ENCODE peak calls at places on chromosomes 13 and 19, in seven cellular contexts. J is BJ, Q is H9, N is neural crest cell, T is fibroblast of lung, U is fibroblast of mammary gland, E is RWPE1. H is an unnamed sample.

GRCh38 chr13:103178986-103179695 is 112.9 kb upstream of the SLC10A2 start:
- DNase-seq in U (no peak), N (no peak), Q (no peak), J (no peak), E (no peak), T (no peak), H (no peak)

GRCh38 chr13:20776751-20777150 is 3.0 kb upstream of the EEF1AKMT1 start:
- DNase-seq in T (no peak), N (no peak), J (no peak), U (no peak), Q (no peak), E (no peak), H (no peak)

GRCh38 chr13:33322965-33323668 is 37.6 kb upstream of the STARD13 start:
- DNase-seq in J (no peak), N (no peak), Q (no peak), U (no peak), E (no peak), T (no peak), H (no peak)

GRCh38 chr19:11574689-11575088 is 2.8 kb downstream of the ACP5 start:
- DNase-seq in N (no peak), J (no peak), Q (no peak), T (no peak), U (no peak), E (no peak), H (no peak)

GRCh38 chr13:113305208-113305607 is 8.2 kb downstream of the LAMP1 start:
- DNase-seq in E (peak), U (peak), N (no peak), T (peak), J (no peak), Q (no peak), H (peak)

GRCh38 chr13:99042851-99043250 is 65.0 kb upstream of the DOCK9 start:
- DNase-seq in T (no peak), Q (no peak), U (no peak), J (no peak), E (no peak), N (no peak), H (no peak)

GRCh38 chr13:30679483-30680330 is 55.6 kb upstream of the ALOX5AP start:
- DNase-seq in J (no peak), E (peak), N (no peak), T (peak), Q (peak), U (peak), H (peak)

GRCh38 chr19:45779231-45780145 is 2.8 kb downstream of the DMPK start:
- DNase-seq in T (no peak), U (peak), E (peak), Q (peak), J (no peak), N (peak), H (peak)

GRCh38 chr13:61410669-61411297 is 4.9 kb downstream of the PCDH20 start:
- DNase-seq in J (no peak), T (peak), U (peak), N (no peak), Q (no peak), E (peak), H (peak)

GRCh38 chr13:44816701-44817684 is 172.3 kb downstream of the NUFIP1 start:
- DNase-seq in Q (no peak), E (peak), J (no peak), U (peak), N (no peak), T (no peak), H (peak)
- TF ChIP-seq CTCF in Q (no peak), E (no peak), J (no peak), U (no peak), N (no peak), T (no peak), H (no peak)

GRCh38 chr19:35084078-35084762 is 31.4 kb upstream of the FXYD3 start:
- DNase-seq in E (no peak), U (no peak), T (no peak), N (no peak), J (no peak), Q (no peak), H (no peak)
- TF ChIP-seq CTCF in E (no peak), U (no peak), T (no peak), N (no peak), J (no peak), Q (no peak), H (no peak)

DNA sequence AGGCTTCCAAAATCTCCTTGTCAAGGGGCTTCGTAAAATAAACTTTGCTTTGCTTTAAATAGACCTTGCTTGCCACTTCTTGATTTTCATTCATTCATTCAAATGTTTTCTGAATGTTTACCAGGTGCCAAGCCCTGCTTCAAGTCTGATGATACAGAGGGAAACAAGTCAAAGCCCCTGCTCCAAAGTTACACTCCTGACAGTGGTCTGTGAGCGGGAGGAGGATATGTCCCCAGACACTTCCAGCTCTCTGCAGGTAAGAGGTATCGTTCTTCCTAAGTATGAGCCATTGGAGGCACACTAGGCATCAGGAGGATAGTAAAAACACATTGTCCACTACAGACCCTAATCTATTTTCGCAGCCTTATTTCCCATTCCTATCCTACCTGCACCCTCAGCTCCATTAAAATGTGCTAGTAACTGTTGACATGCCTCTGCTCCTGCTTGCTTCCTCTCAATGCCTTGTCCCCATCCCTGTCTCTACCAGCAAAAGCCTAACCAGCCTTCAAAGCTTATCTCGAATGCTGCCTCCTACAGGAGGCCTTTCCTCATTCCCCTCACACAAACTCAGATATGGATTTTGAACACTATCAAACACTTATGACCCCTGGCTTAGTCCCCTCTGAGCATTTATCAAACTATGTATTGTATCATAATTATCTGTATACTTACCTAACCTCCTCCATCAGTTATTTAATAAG is 6.2 kb upstream of the WBP4 start:
- DNase-seq in E (no peak), U (no peak), N (no peak), J (no peak), T (no peak), Q (no peak), H (no peak)
- TF ChIP-seq CTCF in E (no peak), U (peak), N (peak), J (peak), T (peak), Q (peak), H (no peak)

GRCh38 chr13:46712524-46712923 is 84.4 kb downstream of the ESD start:
- DNase-seq in J (no peak), Q (no peak), N (no peak), E (no peak), T (no peak), U (no peak), H (no peak)
- TF ChIP-seq CTCF in J (peak), Q (peak), N (no peak), E (no peak), T (no peak), U (no peak), H (no peak)

GRCh38 chr19:47848871-47849473 is 10.1 kb upstream of the TPRX2 start:
- DNase-seq in Q (peak), E (no peak), J (no peak), U (peak), N (peak), T (peak), H (peak)
- TF ChIP-seq CTCF in Q (peak), E (peak), J (peak), U (peak), N (peak), T (peak), H (peak)

H was measured in MCF 10A.